ENCODE peak calls at places on chromosomes 7 and 10, in nine cellular contexts. T is IMR-90; Q is heart left ventricle; B is CD8-positive, alpha-beta T cell; U is PC-3; C is tibial artery; S is testis; N is right lobe of liver; O is WERI-Rb-1. W is an unnamed sample.

GRCh38 chr7:80907612-80908011 is 11.2 kb downstream of the SEMA3C start:
- DNase-seq in S (no peak), Q (no peak), T (no peak), N (no peak), C (no peak), O (no peak), B (no peak), U (no peak), W (no peak)

GRCh38 chr7:94182066-94182465 is 177.9 kb upstream of the BET1 start:
- DNase-seq in C (no peak), U (peak; percentile 80), B (no peak), Q (no peak), T (peak; percentile 98), O (no peak), S (no peak), N (no peak), W (no peak)

GRCh38 chr7:139108256-139109187 is 998 bp downstream of the ZC3HAV1 start:
- DNase-seq in O (no peak), U (peak; percentile 23), B (peak; percentile 33), C (peak; percentile 68), T (peak; percentile 4), S (peak; percentile 40), Q (peak; percentile 36), N (peak; percentile 67), W (no peak)

GRCh38 chr10:116536810-116537209 is 8.9 kb upstream of the PNLIP start:
- DNase-seq in T (no peak), S (no peak), Q (no peak), C (no peak), N (no peak), O (no peak), U (peak; percentile 33), B (no peak), W (no peak)

GRCh38 chr10:91683976-91684375 is 51.1 kb upstream of the PPP1R3C start:
- DNase-seq in O (no peak), B (no peak), C (no peak), S (no peak), Q (no peak), U (peak; percentile 86), N (no peak), T (peak; percentile 96), W (no peak)

GRCh38 chr7:142323706-142324105 is 65.8 kb upstream of the PRSS58 start:
- DNase-seq in C (no peak), Q (no peak), T (no peak), U (peak; percentile 57), O (peak; percentile 95), N (no peak), B (peak; percentile 49), S (peak; percentile 83), W (no peak)

GRCh38 chr7:21318190-21318915 is 109.5 kb upstream of the SP4 start:
- DNase-seq in B (no peak), N (no peak), O (no peak), C (no peak), S (no peak), Q (no peak), T (no peak), U (no peak), W (no peak)

GRCh38 chr10:12022580-12023257 is 19.9 kb downstream of the UPF2 start:
- DNase-seq in T (no peak), S (no peak), C (no peak), Q (no peak), U (no peak), O (no peak), N (no peak), B (no peak), W (no peak)

GRCh38 chr10:118922226-118922625 is 107.3 kb upstream of the NANOS1 start:
- DNase-seq in S (no peak), U (peak; percentile 51), C (no peak), O (no peak), B (no peak), T (no peak), Q (no peak), N (no peak), W (no peak)

GRCh38 chr10:60312818-60313588 is 76.7 kb downstream of the ANK3 start:
- DNase-seq in T (peak; percentile 82), C (no peak), Q (no peak), U (peak; percentile 96), B (no peak), N (no peak), O (no peak), S (no peak), W (no peak)

GRCh38 chr10:16459428-16459939 is 22.7 kb downstream of the PTER start:
- DNase-seq in B (no peak), C (no peak), T (peak; percentile 4), Q (no peak), S (no peak), O (no peak), N (no peak), U (no peak), W (no peak)

GRCh38 chr7:156889089-156889488 is 3.9 kb downstream of the LMBR1 start:
- DNase-seq in S (no peak), T (peak; percentile 61), O (no peak), N (no peak), U (no peak), Q (no peak), C (no peak), B (no peak), W (no peak)

GRCh38 chr10:111076191-111076681 is 593 bp upstream of the ADRA2A start:
- DNase-seq in B (peak; percentile 41), Q (peak; percentile 52), S (peak; percentile 83), C (no peak), N (peak; percentile 76), O (peak; percentile 80), T (peak; percentile 27), U (peak; percentile 44), W (no peak)

GRCh38 chr7:91291902-91292301 is 27.7 kb downstream of the FZD1 start:
- DNase-seq in N (no peak), Q (no peak), B (no peak), O (no peak), U (no peak), C (no peak), S (no peak), T (no peak), W (no peak)

GRCh38 chr7:117401293-117402002 is 25.8 kb downstream of the ASZ1 start:
- DNase-seq in O (no peak), Q (no peak), T (peak; percentile 18), N (no peak), C (no peak), B (no peak), U (peak; percentile 31), S (no peak), W (no peak)

GRCh38 chr7:81510122-81510521 is 259.7 kb downstream of the HGF start:
- DNase-seq in C (no peak), N (no peak), Q (no peak), U (no peak), O (no peak), S (no peak), B (no peak), T (no peak), W (no peak)

GRCh38 chr7:151845412-151846205 is 31.3 kb downstream of the PRKAG2 start:
- DNase-seq in Q (no peak), N (no peak), C (no peak), T (no peak), U (no peak), B (no peak), O (no peak), S (no peak), W (no peak)

GRCh38 chr10:124668517-124669051 is 75.6 kb downstream of the FAM53B start:
- DNase-seq in O (no peak), B (no peak), Q (peak; percentile 64), C (no peak), S (no peak), U (no peak), N (no peak), T (no peak), W (no peak)

GRCh38 chr10:108250954-108251620 is 1086.6 kb upstream of the SORCS1 start:
- DNase-seq in S (no peak), Q (no peak), B (no peak), U (peak; percentile 74), N (no peak), T (no peak), C (no peak), O (no peak), W (no peak)

GRCh38 chr10:22252801-22253577 is 35.2 kb upstream of the EBLN1 start:
- DNase-seq in O (peak; percentile 11), U (no peak), S (peak; percentile 37), C (peak; percentile 76), T (no peak), N (peak; percentile 43), Q (peak; percentile 52), B (peak; percentile 36), W (no peak)

GRCh38 chr7:93132216-93132615 is 14.4 kb upstream of the SAMD9 start:
- DNase-seq in N (no peak), S (no peak), C (no peak), U (no peak), T (no peak), O (no peak), Q (no peak), B (no peak), W (no peak)

GRCh38 chr7:93138576-93138975 is 9.6 kb downstream of the SAMD9L start:
- DNase-seq in B (no peak), N (no peak), U (no peak), T (no peak), C (no peak), Q (no peak), S (no peak), O (no peak), W (no peak)

DNA sequence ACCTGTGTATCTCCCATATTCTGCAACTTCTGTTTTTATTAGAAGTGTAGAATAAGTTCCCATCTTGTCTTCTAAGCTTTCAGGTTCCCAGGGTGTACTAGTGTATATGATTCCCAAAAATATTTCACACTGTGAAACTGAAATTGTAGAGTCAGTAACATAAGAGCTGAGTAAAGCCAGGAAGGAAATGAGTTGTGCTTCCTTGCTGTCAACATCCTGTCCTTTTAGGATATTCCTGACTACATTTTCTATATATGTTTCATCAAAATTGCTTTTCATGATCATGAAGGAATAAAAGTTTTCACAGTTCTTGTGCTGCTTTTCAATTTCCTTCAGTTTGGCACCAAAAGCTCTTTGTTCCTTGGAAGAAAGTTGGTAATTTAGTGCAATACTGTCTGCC is 15.2 kb downstream of the SAMD9L start:
- DNase-seq in S (no peak), N (no peak), Q (no peak), T (no peak), B (no peak), C (no peak), U (no peak), O (no peak), W (no peak)
- H3K9me3 ChIP-seq in S (peaks cover 3% of the 10 kb centered on the region), N (no peaks in the 10 kb centered on the region), Q (peaks cover 5% of the 10 kb centered on the region), T (no peaks in the 10 kb centered on the region), B (peaks cover 24% of the 10 kb centered on the region), C (peaks cover 89% of the 10 kb centered on the region), U (no peaks in the 10 kb centered on the region), O (no peaks in the 10 kb centered on the region), W (peaks cover 25% of the 10 kb centered on the region)

GRCh38 chr7:43590862-43591550 is 8.1 kb downstream of the STK17A start:
- DNase-seq in Q (no peak), C (no peak), S (no peak), B (no peak), U (no peak), N (no peak), O (no peak), T (no peak), W (no peak)
- H3K4me3 ChIP-seq in Q (no peak overlapping the region), C (no peak overlapping the region), S (no peak overlapping the region), B (peak overlapping the region; percentile 21), U (peak overlapping the region; percentile 1), N (no peak overlapping the region), O (no peak overlapping the region), T (no peak overlapping the region), W (no peak overlapping the region)

GRCh38 chr10:86758231-86759072 is 2.0 kb downstream of the BMPR1A start:
- DNase-seq in O (no peak), B (no peak), T (peak; percentile 25), C (no peak), U (peak; percentile 7), S (no peak), N (no peak), Q (no peak), W (no peak)
- H3K9me3 ChIP-seq in O (no peaks in the 10 kb centered on the region), B (no peaks in the 10 kb centered on the region), T (no peaks in the 10 kb centered on the region), C (no peaks in the 10 kb centered on the region), U (no peaks in the 10 kb centered on the region), S (no peaks in the 10 kb centered on the region), N (no peaks in the 10 kb centered on the region), Q (no peaks in the 10 kb centered on the region), W (no peaks in the 10 kb centered on the region)

GRCh38 chr7:66631471-66631870 is 2.8 kb downstream of the KCTD7 start:
- DNase-seq in N (no peak), T (no peak), C (no peak), U (no peak), O (no peak), S (no peak), Q (no peak), B (no peak), W (no peak)
- H3K4me3 ChIP-seq in N (no peak overlapping the region), T (no peak overlapping the region), C (no peak overlapping the region), U (no peak overlapping the region), O (no peak overlapping the region), S (no peak overlapping the region), Q (no peak overlapping the region), B (peak overlapping the region; percentile 22), W (no peak overlapping the region)